ENCODE peak calls at places on chromosomes 12 and 14, in ten cellular contexts. One of them, this sample, is unnamed.
A peak's percentile ranks its signal among the peaks of the same experiment; 100 is the strongest.

GRCh38 chr14:82999802-83000201 is 1466.1 kb upstream of the SEL1L start:
- DNase-seq in heart left ventricle: no peak
- DNase-seq in CD8-positive, alpha-beta T cell: no peak
- DNase-seq in BE2C: no peak
- DNase-seq in CD8-positive, alpha-beta memory T cell: no peak
- DNase-seq in AG04450: peak; percentile 10
- DNase-seq in neural progenitor cell: peak; percentile 54
- DNase-seq in lung: no peak
- DNase-seq in CD4-positive, alpha-beta memory T cell: no peak
- DNase-seq in right atrium auricular region: no peak
- DNase-seq in this sample: no peak

GRCh38 chr12:113048716-113049127 is 7.8 kb upstream of the DTX1 start:
- DNase-seq in heart left ventricle: peak; percentile 55
- DNase-seq in CD8-positive, alpha-beta T cell: peak; percentile 36
- DNase-seq in BE2C: peak; percentile 75
- DNase-seq in CD8-positive, alpha-beta memory T cell: peak; percentile 56
- DNase-seq in AG04450: peak; percentile 27
- DNase-seq in neural progenitor cell: peak; percentile 85
- DNase-seq in lung: peak; percentile 53
- DNase-seq in CD4-positive, alpha-beta memory T cell: peak; percentile 73
- DNase-seq in right atrium auricular region: peak; percentile 71
- DNase-seq in this sample: no peak

GRCh38 chr14:32073537-32074189 is 3.4 kb upstream of the ARHGAP5 start:
- DNase-seq in heart left ventricle: no peak
- DNase-seq in CD8-positive, alpha-beta T cell: peak; percentile 10
- DNase-seq in BE2C: peak; percentile 62
- DNase-seq in CD8-positive, alpha-beta memory T cell: peak; percentile 69
- DNase-seq in AG04450: peak; percentile 48
- DNase-seq in neural progenitor cell: peak; percentile 74
- DNase-seq in lung: peak; percentile 60
- DNase-seq in CD4-positive, alpha-beta memory T cell: peak; percentile 76
- DNase-seq in right atrium auricular region: no peak
- DNase-seq in this sample: no peak

GRCh38 chr14:69812725-69813124 is 15.7 kb upstream of the SLC10A1 start:
- DNase-seq in heart left ventricle: no peak
- DNase-seq in CD8-positive, alpha-beta T cell: no peak
- DNase-seq in BE2C: no peak
- DNase-seq in CD8-positive, alpha-beta memory T cell: no peak
- DNase-seq in AG04450: no peak
- DNase-seq in neural progenitor cell: peak; percentile 27
- DNase-seq in lung: no peak
- DNase-seq in CD4-positive, alpha-beta memory T cell: no peak
- DNase-seq in right atrium auricular region: no peak
- DNase-seq in this sample: no peak

GRCh38 chr12:123410041-123410412 is 26.1 kb downstream of the KMT5A start:
- DNase-seq in heart left ventricle: no peak
- DNase-seq in CD8-positive, alpha-beta T cell: no peak
- DNase-seq in BE2C: no peak
- DNase-seq in CD8-positive, alpha-beta memory T cell: no peak
- DNase-seq in AG04450: no peak
- DNase-seq in neural progenitor cell: no peak
- DNase-seq in lung: no peak
- DNase-seq in CD4-positive, alpha-beta memory T cell: no peak
- DNase-seq in right atrium auricular region: no peak
- DNase-seq in this sample: no peak

GRCh38 chr12:69694123-69694522 is 5.0 kb downstream of the BEST3 start:
- DNase-seq in heart left ventricle: peak; percentile 41
- DNase-seq in CD8-positive, alpha-beta T cell: no peak
- DNase-seq in BE2C: no peak
- DNase-seq in CD8-positive, alpha-beta memory T cell: no peak
- DNase-seq in AG04450: no peak
- DNase-seq in neural progenitor cell: no peak
- DNase-seq in lung: no peak
- DNase-seq in CD4-positive, alpha-beta memory T cell: no peak
- DNase-seq in right atrium auricular region: no peak
- DNase-seq in this sample: no peak

GRCh38 chr14:81471062-81471461 is 62.6 kb downstream of the SEL1L start:
- DNase-seq in heart left ventricle: no peak
- DNase-seq in CD8-positive, alpha-beta T cell: no peak
- DNase-seq in BE2C: no peak
- DNase-seq in CD8-positive, alpha-beta memory T cell: no peak
- DNase-seq in AG04450: no peak
- DNase-seq in neural progenitor cell: no peak
- DNase-seq in lung: no peak
- DNase-seq in CD4-positive, alpha-beta memory T cell: no peak
- DNase-seq in right atrium auricular region: no peak
- DNase-seq in this sample: no peak

GRCh38 chr12:61846805-61847204 is 413.4 kb upstream of the USP15 start:
- DNase-seq in heart left ventricle: no peak
- DNase-seq in CD8-positive, alpha-beta T cell: no peak
- DNase-seq in BE2C: no peak
- DNase-seq in CD8-positive, alpha-beta memory T cell: no peak
- DNase-seq in AG04450: no peak
- DNase-seq in neural progenitor cell: no peak
- DNase-seq in lung: no peak
- DNase-seq in CD4-positive, alpha-beta memory T cell: no peak
- DNase-seq in right atrium auricular region: no peak
- DNase-seq in this sample: no peak

GRCh38 chr12:23950011-23950774 is 723 bp upstream of the SOX5 start:
- DNase-seq in heart left ventricle: no peak
- DNase-seq in CD8-positive, alpha-beta T cell: no peak
- DNase-seq in BE2C: no peak
- DNase-seq in CD8-positive, alpha-beta memory T cell: no peak
- DNase-seq in AG04450: no peak
- DNase-seq in neural progenitor cell: peak; percentile 52
- DNase-seq in lung: no peak
- DNase-seq in CD4-positive, alpha-beta memory T cell: no peak
- DNase-seq in right atrium auricular region: peak; percentile 58
- DNase-seq in this sample: no peak

GRCh38 chr12:121132601-121133481 is at the start of gene P2RX7:
- DNase-seq in heart left ventricle: peak; percentile 89
- DNase-seq in CD8-positive, alpha-beta T cell: peak; percentile 29
- DNase-seq in BE2C: peak; percentile 90
- DNase-seq in CD8-positive, alpha-beta memory T cell: peak; percentile 23
- DNase-seq in AG04450: no peak
- DNase-seq in neural progenitor cell: peak; percentile 48
- DNase-seq in lung: peak; percentile 67
- DNase-seq in CD4-positive, alpha-beta memory T cell: peak; percentile 41
- DNase-seq in right atrium auricular region: peak; percentile 82
- DNase-seq in this sample: peak; percentile 89

GRCh38 chr12:34205401-34205800 is 183.1 kb downstream of the ALG10 start:
- DNase-seq in heart left ventricle: no peak
- DNase-seq in CD8-positive, alpha-beta T cell: no peak
- DNase-seq in BE2C: no peak
- DNase-seq in CD8-positive, alpha-beta memory T cell: no peak
- DNase-seq in AG04450: no peak
- DNase-seq in neural progenitor cell: no peak
- DNase-seq in lung: no peak
- DNase-seq in CD4-positive, alpha-beta memory T cell: no peak
- DNase-seq in right atrium auricular region: no peak
- DNase-seq in this sample: no peak
- H3K9me3 ChIP-seq in heart left ventricle: no peaks in the 10 kb centered on the region
- H3K9me3 ChIP-seq in CD8-positive, alpha-beta T cell: no peaks in the 10 kb centered on the region
- H3K9me3 ChIP-seq in BE2C: no peaks in the 10 kb centered on the region
- H3K9me3 ChIP-seq in CD8-positive, alpha-beta memory T cell: no peaks in the 10 kb centered on the region
- H3K9me3 ChIP-seq in AG04450: peaks cover 86% of the 10 kb centered on the region
- H3K9me3 ChIP-seq in neural progenitor cell: peaks cover 3% of the 10 kb centered on the region
- H3K9me3 ChIP-seq in lung: no peaks in the 10 kb centered on the region
- H3K9me3 ChIP-seq in CD4-positive, alpha-beta memory T cell: no peaks in the 10 kb centered on the region
- H3K9me3 ChIP-seq in right atrium auricular region: no peaks in the 10 kb centered on the region
- H3K9me3 ChIP-seq in this sample: no peaks in the 10 kb centered on the region

DNA sequence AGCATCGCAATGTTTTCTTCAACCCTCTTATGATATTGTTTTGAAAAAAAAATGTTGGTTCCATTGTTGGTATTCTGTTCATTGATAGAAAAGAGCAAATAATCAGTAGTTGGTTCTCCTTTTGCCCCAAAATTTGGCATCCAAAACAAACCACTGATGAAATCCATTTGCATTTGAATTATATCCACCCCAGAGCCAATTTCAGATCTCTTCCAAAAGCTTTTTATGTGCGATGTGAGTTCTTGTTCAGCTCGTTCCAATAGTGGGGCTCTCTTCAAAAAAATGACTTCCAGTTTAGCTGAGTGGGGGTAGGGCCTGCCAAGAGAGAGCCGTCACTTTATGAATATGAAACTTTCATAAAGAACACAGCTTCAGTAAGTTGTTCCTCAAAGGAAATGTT is 130.7 kb downstream of the DIO2 start:
- DNase-seq in heart left ventricle: no peak
- DNase-seq in CD8-positive, alpha-beta T cell: no peak
- DNase-seq in BE2C: no peak
- DNase-seq in CD8-positive, alpha-beta memory T cell: no peak
- DNase-seq in AG04450: no peak
- DNase-seq in neural progenitor cell: no peak
- DNase-seq in lung: no peak
- DNase-seq in CD4-positive, alpha-beta memory T cell: no peak
- DNase-seq in right atrium auricular region: no peak
- DNase-seq in this sample: no peak
- H3K9me3 ChIP-seq in heart left ventricle: no peaks in the 10 kb centered on the region
- H3K9me3 ChIP-seq in CD8-positive, alpha-beta T cell: no peaks in the 10 kb centered on the region
- H3K9me3 ChIP-seq in BE2C: no peaks in the 10 kb centered on the region
- H3K9me3 ChIP-seq in CD8-positive, alpha-beta memory T cell: no peaks in the 10 kb centered on the region
- H3K9me3 ChIP-seq in AG04450: no peaks in the 10 kb centered on the region
- H3K9me3 ChIP-seq in neural progenitor cell: no peaks in the 10 kb centered on the region
- H3K9me3 ChIP-seq in lung: peaks cover 2% of the 10 kb centered on the region
- H3K9me3 ChIP-seq in CD4-positive, alpha-beta memory T cell: no peaks in the 10 kb centered on the region
- H3K9me3 ChIP-seq in right atrium auricular region: no peaks in the 10 kb centered on the region
- H3K9me3 ChIP-seq in this sample: no peaks in the 10 kb centered on the region

DNA sequence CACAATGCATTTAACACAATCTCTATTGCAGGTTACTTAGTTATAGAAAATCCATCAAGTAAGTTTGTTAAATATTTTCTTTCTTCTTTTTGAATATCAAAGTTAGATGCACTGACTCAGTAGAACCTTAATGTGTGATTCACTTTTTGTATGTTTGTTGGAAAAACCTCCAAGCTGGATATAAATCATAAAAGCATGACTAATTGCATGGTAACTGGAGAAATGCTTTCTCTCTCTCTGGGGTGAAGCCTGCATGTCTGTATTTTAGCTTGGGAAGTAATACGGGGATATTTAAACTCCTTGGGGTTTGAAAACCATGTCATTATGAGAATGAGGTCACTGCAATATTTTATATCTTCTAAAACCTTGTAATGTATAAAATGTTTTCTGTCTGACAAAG is 58.6 kb upstream of the MYF6 start:
- DNase-seq in heart left ventricle: no peak
- DNase-seq in CD8-positive, alpha-beta T cell: no peak
- DNase-seq in BE2C: no peak
- DNase-seq in CD8-positive, alpha-beta memory T cell: no peak
- DNase-seq in AG04450: peak; percentile 21
- DNase-seq in neural progenitor cell: no peak
- DNase-seq in lung: no peak
- DNase-seq in CD4-positive, alpha-beta memory T cell: no peak
- DNase-seq in right atrium auricular region: no peak
- DNase-seq in this sample: no peak
- H3K9me3 ChIP-seq in heart left ventricle: no peaks in the 10 kb centered on the region
- H3K9me3 ChIP-seq in CD8-positive, alpha-beta T cell: no peaks in the 10 kb centered on the region
- H3K9me3 ChIP-seq in BE2C: no peaks in the 10 kb centered on the region
- H3K9me3 ChIP-seq in CD8-positive, alpha-beta memory T cell: no peaks in the 10 kb centered on the region
- H3K9me3 ChIP-seq in AG04450: no peaks in the 10 kb centered on the region
- H3K9me3 ChIP-seq in neural progenitor cell: no peaks in the 10 kb centered on the region
- H3K9me3 ChIP-seq in lung: no peaks in the 10 kb centered on the region
- H3K9me3 ChIP-seq in CD4-positive, alpha-beta memory T cell: no peaks in the 10 kb centered on the region
- H3K9me3 ChIP-seq in right atrium auricular region: no peaks in the 10 kb centered on the region
- H3K9me3 ChIP-seq in this sample: no peaks in the 10 kb centered on the region

GRCh38 chr12:34388636-34389377 is 366.5 kb downstream of the ALG10 start:
- DNase-seq in heart left ventricle: peak; percentile 6
- DNase-seq in CD8-positive, alpha-beta T cell: no peak
- DNase-seq in BE2C: no peak
- DNase-seq in CD8-positive, alpha-beta memory T cell: no peak
- DNase-seq in AG04450: no peak
- DNase-seq in neural progenitor cell: no peak
- DNase-seq in lung: no peak
- DNase-seq in CD4-positive, alpha-beta memory T cell: no peak
- DNase-seq in right atrium auricular region: no peak
- DNase-seq in this sample: no peak

GRCh38 chr12:34389378-34390170 is 367.3 kb downstream of the ALG10 start:
- DNase-seq in heart left ventricle: peak; percentile 9
- DNase-seq in CD8-positive, alpha-beta T cell: no peak
- DNase-seq in BE2C: no peak
- DNase-seq in CD8-positive, alpha-beta memory T cell: no peak
- DNase-seq in AG04450: no peak
- DNase-seq in neural progenitor cell: no peak
- DNase-seq in lung: no peak
- DNase-seq in CD4-positive, alpha-beta memory T cell: no peak
- DNase-seq in right atrium auricular region: no peak
- DNase-seq in this sample: peak; percentile 56

GRCh38 chr12:34386016-34386415 is 363.7 kb downstream of the ALG10 start:
- DNase-seq in heart left ventricle: no peak
- DNase-seq in CD8-positive, alpha-beta T cell: no peak
- DNase-seq in BE2C: no peak
- DNase-seq in CD8-positive, alpha-beta memory T cell: no peak
- DNase-seq in AG04450: no peak
- DNase-seq in neural progenitor cell: no peak
- DNase-seq in lung: no peak
- DNase-seq in CD4-positive, alpha-beta memory T cell: no peak
- DNase-seq in right atrium auricular region: no peak
- DNase-seq in this sample: no peak

GRCh38 chr12:34386621-34387255 is 364.4 kb downstream of the ALG10 start:
- DNase-seq in heart left ventricle: no peak
- DNase-seq in CD8-positive, alpha-beta T cell: no peak
- DNase-seq in BE2C: no peak
- DNase-seq in CD8-positive, alpha-beta memory T cell: no peak
- DNase-seq in AG04450: no peak
- DNase-seq in neural progenitor cell: no peak
- DNase-seq in lung: no peak
- DNase-seq in CD4-positive, alpha-beta memory T cell: no peak
- DNase-seq in right atrium auricular region: no peak
- DNase-seq in this sample: no peak

DNA sequence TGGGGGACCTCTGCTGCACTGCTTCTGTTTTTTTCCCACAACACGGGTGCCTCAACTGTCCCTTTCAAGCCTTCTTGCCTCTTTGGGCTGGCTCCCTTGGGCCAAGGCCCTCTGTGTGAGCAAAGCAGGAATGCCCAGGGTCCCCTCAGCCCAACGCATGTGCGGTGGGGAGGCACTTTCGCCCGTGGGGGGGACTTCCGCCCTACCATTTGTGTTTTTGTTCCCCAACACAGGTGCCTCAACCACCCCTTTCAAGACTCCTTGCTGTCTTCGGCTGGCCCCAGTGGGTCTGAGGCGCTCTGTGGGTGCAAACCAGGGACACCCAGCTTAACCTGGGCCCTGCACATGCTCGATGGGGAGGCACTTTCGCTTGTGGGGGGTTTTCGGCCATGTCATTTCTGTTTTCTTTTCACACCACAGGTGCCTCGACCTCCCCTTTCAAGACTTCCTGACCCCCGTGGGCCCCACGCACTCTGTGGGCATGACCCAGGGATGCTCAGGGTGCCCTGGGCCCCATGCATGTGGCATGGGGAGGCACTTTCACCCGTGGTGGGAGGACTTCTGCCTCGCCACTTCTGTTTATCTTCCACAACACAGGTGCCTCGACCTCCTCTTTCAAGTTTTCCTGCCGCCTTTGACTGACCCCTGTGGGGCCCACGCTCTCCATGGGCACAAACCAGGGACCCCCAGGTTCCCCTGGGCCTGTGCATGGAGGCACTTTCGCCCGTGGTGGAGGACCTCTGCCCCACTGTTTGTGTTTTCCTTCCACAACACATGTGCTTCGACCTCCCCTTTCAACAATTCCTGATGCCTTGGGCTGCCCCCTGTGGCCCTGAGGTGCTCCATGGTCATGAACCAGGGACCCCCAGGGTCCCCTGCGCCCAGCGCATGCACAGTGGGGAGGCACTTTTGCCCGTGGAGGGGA is 365.7 kb downstream of the ALG10 start:
- DNase-seq in heart left ventricle: no peak
- DNase-seq in CD8-positive, alpha-beta T cell: no peak
- DNase-seq in BE2C: no peak
- DNase-seq in CD8-positive, alpha-beta memory T cell: no peak
- DNase-seq in AG04450: no peak
- DNase-seq in neural progenitor cell: no peak
- DNase-seq in lung: no peak
- DNase-seq in CD4-positive, alpha-beta memory T cell: no peak
- DNase-seq in right atrium auricular region: no peak
- DNase-seq in this sample: peak; percentile 45
- H3K9me3 ChIP-seq in heart left ventricle: peaks cover 14% of the 10 kb centered on the region
- H3K9me3 ChIP-seq in CD8-positive, alpha-beta T cell: no peaks in the 10 kb centered on the region
- H3K9me3 ChIP-seq in BE2C: no peaks in the 10 kb centered on the region
- H3K9me3 ChIP-seq in CD8-positive, alpha-beta memory T cell: no peaks in the 10 kb centered on the region
- H3K9me3 ChIP-seq in AG04450: peaks cover 100% of the 10 kb centered on the region
- H3K9me3 ChIP-seq in neural progenitor cell: peaks cover 4% of the 10 kb centered on the region
- H3K9me3 ChIP-seq in lung: no peaks in the 10 kb centered on the region
- H3K9me3 ChIP-seq in CD4-positive, alpha-beta memory T cell: no peaks in the 10 kb centered on the region
- H3K9me3 ChIP-seq in right atrium auricular region: no peaks in the 10 kb centered on the region
- H3K9me3 ChIP-seq in this sample: peaks cover 24% of the 10 kb centered on the region

This sample was measured in kidney.